ENCODE peak calls at places on chromosomes 3 and 15, in eight cellular contexts. C, O, J, V, Z, Y, L and A are unnamed samples.

GRCh38 chr15:80026754-80027153 is 32.7 kb upstream of the ZFAND6 start:
- DNase-seq in Y (peak; percentile 39), V (no peak), O (no peak), Z (no peak), J (no peak), C (no peak), L (no peak), A (no peak)

GRCh38 chr3:160135850-160136249 is 89.4 kb upstream of the C3orf80 start:
- DNase-seq in J (no peak), L (no peak), O (no peak), Y (no peak), C (no peak), V (peak; percentile 23), Z (no peak), A (no peak)

GRCh38 chr15:57133127-57133968 is 214.9 kb downstream of the TCF12 start:
- DNase-seq in V (no peak), Y (no peak), O (no peak), L (no peak), Z (no peak), C (no peak), J (no peak), A (peak; percentile 92)

GRCh38 chr3:149018247-149018646 is 26.9 kb downstream of the GYG1 start:
- DNase-seq in Z (no peak), Y (no peak), V (no peak), J (no peak), L (peak; percentile 78), C (no peak), O (no peak), A (no peak)

GRCh38 chr3:38038447-38038911 is 529 bp upstream of the DLEC1 start:
- DNase-seq in V (no peak), L (no peak), O (no peak), J (no peak), Y (no peak), C (no peak), Z (no peak), A (no peak)

GRCh38 chr3:112464264-112464663 is 35.0 kb downstream of the BTLA start:
- DNase-seq in O (no peak), Z (peak; percentile 58), V (no peak), J (no peak), Y (peak; percentile 78), L (no peak), C (no peak), A (no peak)

GRCh38 chr15:41894791-41895463 is 1.1 kb upstream of the SPTBN5 start:
- DNase-seq in Z (no peak), Y (no peak), O (peak; percentile 82), V (peak; percentile 97), C (peak; percentile 44), L (peak; percentile 94), J (peak; percentile 78), A (no peak)

GRCh38 chr15:56045068-56045748 is 51.8 kb upstream of the NEDD4 start:
- DNase-seq in C (no peak), Z (no peak), V (no peak), O (peak; percentile 60), L (peak; percentile 23), Y (no peak), J (no peak), A (no peak)

GRCh38 chr15:31397851-31398661 is 71.4 kb downstream of the KLF13 start:
- DNase-seq in Z (no peak), J (peak; percentile 8), V (peak; percentile 79), L (no peak), Y (no peak), C (no peak), O (no peak), A (no peak)

GRCh38 chr15:55916666-55917409 is 76.6 kb downstream of the NEDD4 start:
- DNase-seq in Z (no peak), C (no peak), O (peak; percentile 43), V (no peak), L (peak; percentile 90), J (no peak), Y (no peak), A (peak; percentile 4)

GRCh38 chr3:39184081-39184967 is 8.1 kb downstream of the XIRP1 start:
- DNase-seq in O (no peak), C (no peak), Z (no peak), Y (no peak), V (no peak), J (no peak), L (no peak), A (no peak)

GRCh38 chr3:42262525-42262924 is 3.5 kb downstream of the CCK start:
- DNase-seq in V (no peak), L (peak; percentile 94), C (peak; percentile 13), Z (no peak), J (no peak), Y (no peak), O (peak; percentile 94), A (peak; percentile 82)
- TF ChIP-seq EZH2phosphoT487 in V (no peak), L (no peak), C (no peak), Z (no peak), J (no peak), Y (no peak), O (no peak), A (peak; percentile 69)

GRCh38 chr3:78872195-78872594 is 895.6 kb downstream of the ROBO1 start:
- DNase-seq in L (no peak), Z (no peak), J (peak; percentile 13), O (no peak), Y (no peak), V (no peak), C (no peak), A (peak; percentile 63)
- H2AFZ ChIP-seq in L (no peak overlapping the region), Z (no peak overlapping the region), J (no peak overlapping the region), O (no peak overlapping the region), Y (no peak overlapping the region), V (no peak overlapping the region), C (no peak overlapping the region), A (no peak overlapping the region)

DNA sequence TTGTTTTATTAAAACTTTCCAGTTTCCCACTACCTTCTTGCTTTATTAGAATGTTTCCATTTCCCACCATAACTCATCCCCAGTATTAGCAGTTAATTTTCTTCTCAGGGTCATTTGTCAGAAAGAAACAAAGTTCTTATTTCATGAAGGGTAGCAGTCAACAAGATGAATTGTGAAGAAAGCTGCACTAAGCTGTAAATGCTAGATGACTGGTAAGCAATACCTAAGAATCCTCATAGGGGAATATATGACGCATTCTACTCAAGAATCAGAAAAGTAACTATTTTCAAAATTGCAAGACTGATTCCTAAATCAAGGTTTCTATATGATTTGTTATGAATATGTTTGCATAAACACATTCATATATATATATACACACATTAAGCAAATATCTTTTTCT is 48.8 kb upstream of the WDR5B start:
- DNase-seq in J (no peak), L (no peak), Y (no peak), C (no peak), Z (no peak), O (no peak), V (no peak), A (no peak)
- TF ChIP-seq EZH2phosphoT487 in J (no peak), L (no peak), Y (no peak), C (no peak), Z (no peak), O (no peak), V (no peak), A (no peak)

DNA sequence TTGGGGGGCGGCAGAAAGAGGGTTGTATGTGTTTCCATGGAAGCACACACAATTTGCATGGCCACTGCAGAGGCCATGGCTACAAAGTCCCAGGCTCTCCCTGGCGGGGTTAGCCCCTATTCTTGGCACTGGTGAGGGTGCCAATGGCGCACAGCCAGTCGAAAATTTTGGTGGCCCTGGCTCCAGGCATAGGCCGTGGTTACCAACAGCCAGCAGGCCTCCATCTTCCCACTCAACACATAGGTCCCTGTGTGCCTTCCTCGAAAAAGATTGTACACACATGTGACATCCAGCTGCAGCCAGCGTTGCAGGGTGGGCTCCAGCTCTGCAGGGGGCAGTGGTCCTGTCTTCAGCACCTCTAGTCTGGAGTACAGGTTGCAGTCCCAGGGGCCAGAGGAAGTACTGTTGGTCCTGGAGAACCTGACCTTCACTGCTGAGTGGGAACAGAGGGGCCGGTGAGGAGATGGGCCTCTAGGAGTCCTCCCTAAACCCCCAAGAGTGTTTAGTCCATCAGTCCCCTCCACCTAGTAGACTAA is 7.1 kb downstream of the P4HTM start:
- DNase-seq in L (no peak), V (peak; percentile 58), Z (no peak), Y (no peak), C (no peak), O (no peak), J (no peak), A (no peak)
- H2AFZ ChIP-seq in L (no peak overlapping the region), V (no peak overlapping the region), Z (no peak overlapping the region), Y (no peak overlapping the region), C (no peak overlapping the region), O (no peak overlapping the region), J (no peak overlapping the region), A (no peak overlapping the region)

GRCh38 chr3:45524605-45525004 is 69.9 kb upstream of the LIMD1 start:
- DNase-seq in O (no peak), L (peak; percentile 46), J (no peak), Y (no peak), Z (no peak), C (no peak), V (no peak), A (no peak)

GRCh38 chr3:45527727-45528126 is 66.8 kb upstream of the LIMD1 start:
- DNase-seq in O (no peak), Y (no peak), J (no peak), V (no peak), C (no peak), Z (no peak), L (no peak), A (no peak)

GRCh38 chr3:45529697-45530096 is 64.9 kb upstream of the LIMD1 start:
- DNase-seq in Y (no peak), O (no peak), C (no peak), J (no peak), V (no peak), L (no peak), Z (no peak), A (no peak)

GRCh38 chr3:45528429-45528828 is 66.1 kb upstream of the LIMD1 start:
- DNase-seq in Y (no peak), C (no peak), L (peak; percentile 82), V (no peak), J (no peak), Z (no peak), O (peak; percentile 45), A (no peak)
- TF ChIP-seq EZH2phosphoT487 in Y (no peak), C (no peak), L (no peak), V (no peak), J (no peak), Z (no peak), O (no peak), A (no peak)